ENCODE peak calls at places on chromosomes 13 and 19, in ten cellular contexts. Q, W, Z, C, A, N, H, E, X and V are unnamed samples.

GRCh38 chr13:35283856-35284255 is 192.6 kb downstream of the MAB21L1 start:
- DNase-seq in Q (no peak), W (no peak), Z (no peak), C (no peak), A (no peak), N (no peak), H (no peak), E (no peak), X (no peak), V (no peak)

GRCh38 chr13:20221772-20222171 is 10.3 kb downstream of the GJB6 start:
- DNase-seq in Q (no peak), W (no peak), Z (no peak), C (no peak), A (no peak), N (no peak), H (no peak), E (no peak), X (no peak), V (no peak)

GRCh38 chr19:31260171-31260933 is 88.9 kb downstream of the TSHZ3 start:
- DNase-seq in Q (no peak), W (no peak), Z (peak), C (no peak), A (no peak), N (no peak), H (peak), E (no peak), X (no peak), V (no peak)

GRCh38 chr13:32840840-32841713 is 175.1 kb upstream of the KL start:
- DNase-seq in Q (no peak), W (no peak), Z (peak), C (no peak), A (no peak), N (no peak), H (no peak), E (no peak), X (no peak), V (no peak)

GRCh38 chr19:11377237-11377636 is 2.8 kb downstream of the SWSAP1 start:
- DNase-seq in Q (no peak), W (no peak), Z (no peak), C (no peak), A (peak), N (no peak), H (no peak), E (no peak), X (peak), V (no peak)

GRCh38 chr13:114046447-114046846 is 72.6 kb upstream of the C13orf46 start:
- DNase-seq in Q (no peak), W (no peak), Z (no peak), C (no peak), A (no peak), N (no peak), H (no peak), E (no peak), X (no peak), V (no peak)

GRCh38 chr19:8307400-8307964 is 676 bp downstream of the CD320 start:
- DNase-seq in Q (no peak), W (no peak), Z (no peak), C (peak), A (no peak), N (no peak), H (peak), E (no peak), X (peak), V (no peak)

GRCh38 chr13:93496985-93497673 is 270.5 kb downstream of the GPC6 start:
- DNase-seq in Q (no peak), W (no peak), Z (no peak), C (no peak), A (no peak), N (no peak), H (no peak), E (no peak), X (no peak), V (no peak)

GRCh38 chr13:20492036-20492435 is 33.6 kb downstream of the CRYL1 start:
- DNase-seq in Q (no peak), W (no peak), Z (no peak), C (no peak), A (no peak), N (no peak), H (no peak), E (no peak), X (no peak), V (no peak)

GRCh38 chr13:40812102-40812501 is 22.7 kb downstream of the SLC25A15 start:
- DNase-seq in Q (no peak), W (no peak), Z (no peak), C (no peak), A (no peak), N (no peak), H (no peak), E (no peak), X (no peak), V (no peak)

GRCh38 chr13:45082964-45083363 is 37.3 kb upstream of the GTF2F2 start:
- DNase-seq in Q (no peak), W (no peak), Z (no peak), C (no peak), A (no peak), N (no peak), H (no peak), E (no peak), X (no peak), V (no peak)

GRCh38 chr19:35780717-35781116 is 5.4 kb downstream of the ARHGAP33 start:
- DNase-seq in Q (no peak), W (no peak), Z (no peak), C (no peak), A (no peak), N (no peak), H (no peak), E (no peak), X (no peak), V (no peak)

GRCh38 chr19:45901912-45902650 is at the start of gene MYPOP:
- DNase-seq in Q (no peak), W (peak), Z (no peak), C (no peak), A (peak), N (no peak), H (no peak), E (no peak), X (no peak), V (no peak)

GRCh38 chr13:111460548-111461444 is 140.4 kb downstream of the TEX29 start:
- DNase-seq in Q (no peak), W (peak), Z (no peak), C (peak), A (peak), N (no peak), H (no peak), E (no peak), X (no peak), V (no peak)

GRCh38 chr13:97276862-97277269 is 54.7 kb downstream of the MBNL2 start:
- DNase-seq in Q (no peak), W (no peak), Z (no peak), C (no peak), A (no peak), N (no peak), H (no peak), E (no peak), X (no peak), V (no peak)

GRCh38 chr13:101144808-101145419 is 271.4 kb downstream of the NALCN start:
- DNase-seq in Q (peak), W (no peak), Z (no peak), C (no peak), A (no peak), N (no peak), H (no peak), E (no peak), X (no peak), V (no peak)

GRCh38 chr13:24540236-24541126 is 27.9 kb upstream of the PARP4 start:
- DNase-seq in Q (no peak), W (no peak), Z (no peak), C (no peak), A (no peak), N (no peak), H (peak), E (peak), X (no peak), V (no peak)

GRCh38 chr19:29549105-29550070 is 23.6 kb downstream of the VSTM2B start:
- DNase-seq in Q (no peak), W (no peak), Z (no peak), C (no peak), A (no peak), N (no peak), H (no peak), E (peak), X (no peak), V (no peak)

GRCh38 chr19:45705115-45705514 is 12.6 kb downstream of the QPCTL start:
- DNase-seq in Q (no peak), W (no peak), Z (no peak), C (no peak), A (no peak), N (no peak), H (no peak), E (no peak), X (no peak), V (no peak)

GRCh38 chr13:106151056-106151699 is 384.3 kb downstream of the EFNB2 start:
- DNase-seq in Q (no peak), W (no peak), Z (no peak), C (no peak), A (no peak), N (no peak), H (peak), E (no peak), X (no peak), V (no peak)

GRCh38 chr13:101291647-101292515 is 124.4 kb downstream of the NALCN start:
- DNase-seq in Q (no peak), W (no peak), Z (no peak), C (no peak), A (no peak), N (no peak), H (no peak), E (no peak), X (no peak), V (no peak)

GRCh38 chr13:98318263-98318878 is 141.3 kb upstream of the RNF113B start:
- DNase-seq in Q (no peak), W (no peak), Z (no peak), C (no peak), A (no peak), N (no peak), H (no peak), E (no peak), X (peak), V (no peak)

GRCh38 chr13:45518525-45519235 is 53.9 kb downstream of the COG3 start:
- DNase-seq in Q (no peak), W (no peak), Z (no peak), C (no peak), A (no peak), N (no peak), H (no peak), E (no peak), X (no peak), V (no peak)

GRCh38 chr19:17735410-17735809 is 15.9 kb upstream of the FCHO1 start:
- DNase-seq in Q (no peak), W (no peak), Z (no peak), C (no peak), A (no peak), N (no peak), H (no peak), E (no peak), X (no peak), V (no peak)

GRCh38 chr13:34155931-34156607 is 338.1 kb downstream of the RFC3 start:
- DNase-seq in Q (no peak), W (no peak), Z (no peak), C (no peak), A (no peak), N (no peak), H (peak), E (no peak), X (peak), V (no peak)

GRCh38 chr19:46786236-46787039 is 2.0 kb downstream of the SLC1A5 start:
- DNase-seq in Q (peak), W (peak), Z (peak), C (peak), A (peak), N (peak), H (peak), E (peak), X (peak), V (no peak)

GRCh38 chr19:46009530-46010510 is 13.0 kb downstream of the PGLYRP1 start:
- DNase-seq in Q (peak), W (peak), Z (no peak), C (peak), A (peak), N (peak), H (peak), E (peak), X (peak), V (peak)

GRCh38 chr13:110525328-110526319 is 35.9 kb downstream of the RAB20 start:
- DNase-seq in Q (no peak), W (no peak), Z (no peak), C (no peak), A (no peak), N (no peak), H (peak), E (peak), X (peak), V (no peak)

GRCh38 chr19:39413269-39413902 is 917 bp downstream of the PLEKHG2 start:
- DNase-seq in Q (no peak), W (peak), Z (no peak), C (peak), A (no peak), N (no peak), H (peak), E (peak), X (peak), V (no peak)

GRCh38 chr13:112756511-112756966 is 66.7 kb downstream of the ATP11A start:
- DNase-seq in Q (no peak), W (no peak), Z (no peak), C (no peak), A (no peak), N (no peak), H (no peak), E (no peak), X (no peak), V (no peak)

GRCh38 chr19:10009269-10009665 is 1.0 kb downstream of the COL5A3 start:
- DNase-seq in Q (peak), W (peak), Z (peak), C (peak), A (peak), N (peak), H (peak), E (no peak), X (peak), V (no peak)

GRCh38 chr13:71618154-71618553 is 248.8 kb downstream of the DACH1 start:
- DNase-seq in Q (no peak), W (no peak), Z (no peak), C (no peak), A (no peak), N (no peak), H (no peak), E (no peak), X (no peak), V (no peak)

GRCh38 chr19:18605546-18606280 is 886 bp downstream of the CRLF1 start:
- DNase-seq in Q (no peak), W (no peak), Z (no peak), C (no peak), A (no peak), N (no peak), H (no peak), E (no peak), X (no peak), V (no peak)

GRCh38 chr13:51180853-51181511 is 41.2 kb upstream of the FAM124A start:
- DNase-seq in Q (no peak), W (no peak), Z (peak), C (no peak), A (no peak), N (no peak), H (no peak), E (no peak), X (no peak), V (no peak)

GRCh38 chr19:35986664-35987570 is 8.1 kb upstream of the SDHAF1 start:
- DNase-seq in Q (no peak), W (no peak), Z (no peak), C (peak), A (no peak), N (no peak), H (peak), E (no peak), X (no peak), V (peak)

GRCh38 chr19:7507884-7508283 is 8.0 kb upstream of the ZNF358 start:
- DNase-seq in Q (no peak), W (peak), Z (no peak), C (peak), A (peak), N (no peak), H (peak), E (no peak), X (peak), V (no peak)

GRCh38 chr19:19444694-19445155 is 39.2 kb downstream of the GATAD2A start:
- DNase-seq in Q (no peak), W (no peak), Z (no peak), C (no peak), A (no peak), N (no peak), H (no peak), E (no peak), X (peak), V (no peak)

DNA sequence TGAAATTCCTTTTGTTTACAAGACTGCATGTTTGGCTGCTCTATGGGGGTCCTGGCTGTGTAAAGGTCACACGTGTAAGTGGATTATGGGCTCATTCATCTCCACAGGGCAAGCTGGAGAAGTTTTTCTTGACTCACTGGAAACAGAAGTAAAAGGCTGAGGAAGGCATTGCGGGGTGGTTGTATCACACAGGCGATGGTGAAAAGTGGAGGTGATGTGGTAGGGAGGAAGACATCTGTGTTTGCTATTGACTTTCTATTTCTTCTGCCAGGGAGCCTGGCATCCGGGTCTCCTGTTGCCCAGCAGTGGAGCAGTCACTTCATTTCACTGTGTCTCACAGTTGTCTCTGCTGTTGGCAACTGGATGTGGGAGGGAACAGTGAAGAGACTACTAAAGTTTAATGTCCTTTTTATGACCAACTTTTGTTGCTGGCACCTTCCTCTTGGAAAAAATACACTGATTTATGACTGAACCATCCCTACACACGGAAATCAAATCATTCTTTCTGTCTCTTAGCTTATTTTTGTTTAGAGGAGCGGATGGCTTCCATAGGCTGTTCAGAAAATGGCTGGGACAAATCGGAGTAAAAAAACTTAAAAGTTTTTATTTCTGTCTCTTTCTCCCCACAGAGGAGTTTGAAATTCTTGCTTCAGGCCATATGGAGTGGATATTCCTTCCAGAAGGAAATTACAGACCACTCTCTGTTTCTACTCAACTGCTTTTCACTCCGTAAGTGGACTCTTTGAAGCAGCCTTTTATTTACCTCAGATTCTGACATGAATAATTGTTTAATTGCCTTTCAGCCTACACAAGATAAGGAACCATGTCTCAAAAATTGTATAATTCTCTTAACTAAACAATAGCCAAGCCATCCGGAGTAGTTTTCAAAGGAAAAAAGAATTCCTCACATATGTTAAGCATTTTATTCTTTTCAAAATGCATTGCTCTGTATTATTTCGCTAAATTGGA is 23.9 kb upstream of the MEDAG start:
- DNase-seq in Q (no peak), W (no peak), Z (no peak), C (no peak), A (no peak), N (no peak), H (no peak), E (no peak), X (no peak), V (no peak)
- H3K27ac ChIP-seq in Q (no peak), W (no peak), Z (peak), C (no peak), A (peak), N (no peak), H (no peak), E (no peak), X (no peak), V (no peak)

GRCh38 chr19:13823256-13823655 is 28.0 kb downstream of the ZSWIM4 start:
- DNase-seq in Q (no peak), W (no peak), Z (no peak), C (peak), A (no peak), N (no peak), H (no peak), E (no peak), X (no peak), V (peak)
- H3K27ac ChIP-seq in Q (no peak), W (no peak), Z (peak), C (no peak), A (peak), N (no peak), H (no peak), E (no peak), X (no peak), V (no peak)

DNA sequence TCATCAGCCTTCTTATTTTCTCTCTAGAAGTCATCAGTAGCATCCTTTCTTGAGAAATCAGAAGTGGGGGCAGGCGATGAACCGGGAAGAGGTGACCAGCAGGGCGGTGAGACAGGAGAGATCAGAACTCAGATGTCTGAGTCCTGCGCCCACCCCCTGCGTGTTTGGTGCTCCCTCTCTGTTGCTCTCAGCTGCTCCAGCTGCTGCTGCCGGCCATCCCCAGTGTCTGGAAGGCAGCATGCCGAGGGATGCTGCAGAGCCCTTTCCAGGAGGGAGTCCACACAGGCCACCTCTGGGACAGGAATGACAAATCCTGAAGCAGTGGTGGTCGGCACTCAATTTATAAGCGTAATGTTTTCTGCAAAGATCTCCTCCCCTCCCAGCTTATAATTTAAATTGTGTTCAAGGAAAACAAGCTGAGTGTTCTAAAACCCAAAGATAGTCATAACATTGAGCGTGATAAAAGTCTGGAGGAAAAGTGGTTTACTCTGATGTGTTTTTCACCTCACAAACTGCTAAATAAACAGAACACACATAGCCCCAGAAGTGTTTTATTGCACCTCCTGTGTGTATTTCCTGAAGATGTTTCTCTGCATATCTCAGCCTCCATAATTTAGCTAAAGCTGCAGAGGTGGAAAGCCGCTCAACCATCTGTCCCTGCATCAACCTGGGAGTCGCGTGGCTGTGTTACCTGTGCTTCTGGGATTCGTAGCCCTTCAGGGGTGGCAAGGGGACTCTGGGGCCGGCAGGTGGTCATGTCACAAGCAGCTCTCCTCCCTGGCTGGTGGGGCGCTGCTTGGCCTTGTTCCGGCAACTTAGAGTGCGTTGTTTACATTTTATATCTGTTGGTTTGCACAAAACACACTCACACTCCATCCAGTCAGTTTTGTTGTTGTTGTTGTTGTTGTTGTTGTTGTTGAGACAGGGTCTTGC is 191.2 kb downstream of the USP12 start:
- DNase-seq in Q (no peak), W (no peak), Z (no peak), C (no peak), A (no peak), N (no peak), H (peak), E (no peak), X (no peak), V (no peak)
- H3K27ac ChIP-seq in Q (no peak), W (no peak), Z (no peak), C (no peak), A (no peak), N (no peak), H (peak), E (no peak), X (no peak), V (no peak)

GRCh38 chr19:3556978-3557460 is 367 bp downstream of the MFSD12 start:
- DNase-seq in Q (peak), W (no peak), Z (no peak), C (peak), A (no peak), N (peak), H (peak), E (peak), X (peak), V (no peak)
- H3K27ac ChIP-seq in Q (peak), W (no peak), Z (peak), C (peak), A (peak), N (peak), H (no peak), E (peak), X (no peak), V (peak)

GRCh38 chr19:48239582-48240141 is 16.1 kb downstream of the CARD8 start:
- DNase-seq in Q (no peak), W (no peak), Z (no peak), C (peak), A (no peak), N (no peak), H (no peak), E (no peak), X (no peak), V (no peak)
- H3K27ac ChIP-seq in Q (no peak), W (no peak), Z (no peak), C (peak), A (no peak), N (no peak), H (no peak), E (no peak), X (no peak), V (no peak)

GRCh38 chr19:32809254-32809653 is 60.3 kb downstream of the SLC7A9 start:
- DNase-seq in Q (no peak), W (no peak), Z (no peak), C (no peak), A (no peak), N (no peak), H (no peak), E (no peak), X (peak), V (no peak)

GRCh38 chr19:32811151-32811550 is 58.4 kb downstream of the SLC7A9 start:
- DNase-seq in Q (no peak), W (no peak), Z (no peak), C (no peak), A (no peak), N (no peak), H (no peak), E (no peak), X (no peak), V (no peak)

GRCh38 chr19:32812036-32812435 is 57.5 kb downstream of the SLC7A9 start:
- DNase-seq in Q (no peak), W (no peak), Z (no peak), C (no peak), A (no peak), N (no peak), H (no peak), E (no peak), X (no peak), V (no peak)

GRCh38 chr19:32809754-32810153 is 59.8 kb downstream of the SLC7A9 start:
- DNase-seq in Q (no peak), W (no peak), Z (no peak), C (no peak), A (no peak), N (no peak), H (no peak), E (no peak), X (no peak), V (no peak)

GRCh38 chr19:32810452-32810851 is 59.1 kb downstream of the SLC7A9 start:
- DNase-seq in Q (no peak), W (no peak), Z (no peak), C (no peak), A (no peak), N (no peak), H (no peak), E (no peak), X (no peak), V (no peak)
- H3K27ac ChIP-seq in Q (no peak), W (no peak), Z (no peak), C (no peak), A (no peak), N (no peak), H (no peak), E (no peak), X (no peak), V (no peak)